ENCODE peak calls at places on chromosomes 11 and 22, in five cellular contexts. A is SK-MEL-5, E is caudate nucleus, N is iris pigment epithelial cell, D is EL. O is an unnamed sample.

GRCh38 chr11:107769189-107769588 is 57.3 kb upstream of the SLN start:
- DNase-seq in A (no peak), E (no peak), N (peak; percentile 45), D (peak; percentile 47), O (peak; percentile 87)

GRCh38 chr22:49827853-49828598 is at the start of gene BRD1:
- DNase-seq in A (peak; percentile 65), E (peak; percentile 5), N (peak; percentile 69), D (peak; percentile 62), O (peak; percentile 40)

GRCh38 chr22:20750461-20751184 is 23.3 kb upstream of the SERPIND1 start:
- DNase-seq in A (peak; percentile 39), E (no peak), N (peak; percentile 91), D (peak; percentile 85), O (peak; percentile 82)

GRCh38 chr11:1939006-1939626 is 8.0 kb upstream of the MRPL23 start:
- DNase-seq in A (no peak), E (no peak), N (peak; percentile 17), D (no peak), O (no peak)

GRCh38 chr11:134205729-134206128 is 18.0 kb downstream of the NCAPD3 start:
- DNase-seq in A (no peak), E (no peak), N (no peak), D (no peak), O (no peak)

GRCh38 chr11:36354221-36355003 is 58.3 kb downstream of the PRR5L start:
- DNase-seq in A (no peak), E (no peak), N (peak; percentile 88), D (peak; percentile 96), O (peak; percentile 92)

GRCh38 chr11:3204141-3205015 is 14.2 kb downstream of the MRGPRG start:
- DNase-seq in A (no peak), E (no peak), N (no peak), D (no peak), O (no peak)

GRCh38 chr11:22807855-22808558 is 21.6 kb downstream of the SVIP start:
- DNase-seq in A (no peak), E (no peak), N (peak; percentile 58), D (no peak), O (peak; percentile 8)

GRCh38 chr11:64234840-64235379 is 526 bp downstream of the VEGFB start:
- DNase-seq in A (no peak), E (no peak), N (no peak), D (peak; percentile 37), O (no peak)

GRCh38 chr11:78221396-78222315 is 32.9 kb downstream of the USP35 start:
- DNase-seq in A (no peak), E (no peak), N (no peak), D (no peak), O (no peak)

GRCh38 chr11:93524868-93525267 is 18.3 kb downstream of the SMCO4 start:
- DNase-seq in A (no peak), E (no peak), N (no peak), D (no peak), O (no peak)

GRCh38 chr11:57324154-57324885 is 432 bp downstream of the TNKS1BP1 start:
- DNase-seq in A (peak; percentile 19), E (no peak), N (peak; percentile 52), D (peak; percentile 63), O (peak; percentile 33)

GRCh38 chr11:36012410-36012809 is 68.5 kb downstream of the LDLRAD3 start:
- DNase-seq in A (peak; percentile 98), E (no peak), N (peak; percentile 77), D (peak; percentile 53), O (peak; percentile 26)

GRCh38 chr11:103682318-103683184 is 353.9 kb upstream of the DDI1 start:
- DNase-seq in A (peak; percentile 76), E (peak; percentile 21), N (peak; percentile 79), D (peak; percentile 63), O (peak; percentile 56)

O was measured in astrocyte.